ENCODE peak calls at places on chromosomes 11 and 22, in four cellular contexts. Q is heart left ventricle, K is HFF-Myc, T is bronchial epithelial cell. L is an unnamed sample.

GRCh38 chr11:7775689-7776088 is 21.1 kb downstream of the OR5P2 start:
- DNase-seq in Q (no peak), T (no peak), K (no peak), L (no peak)

GRCh38 chr22:30705710-30706651 is 11.3 kb downstream of the OSBP2 start:
- DNase-seq in Q (no peak), K (peak), T (peak), L (peak)

GRCh38 chr11:75655619-75656018 is 13.2 kb downstream of the MAP6 start:
- DNase-seq in Q (no peak), K (no peak), T (no peak), L (peak)

GRCh38 chr11:113114452-113115027 is 153.3 kb downstream of the NCAM1 start:
- DNase-seq in Q (peak), T (peak), K (no peak), L (peak)

GRCh38 chr11:44573333-44573732 is 7.9 kb downstream of the CD82 start:
- DNase-seq in K (no peak), Q (no peak), T (peak), L (no peak)

GRCh38 chr11:72758304-72758689 is 6.1 kb upstream of the ARAP1 start:
- DNase-seq in K (no peak), Q (no peak), T (no peak), L (no peak)

GRCh38 chr22:37430941-37431340 is 3.7 kb upstream of the ELFN2 start:
- DNase-seq in K (no peak), T (no peak), Q (no peak), L (no peak)

GRCh38 chr11:68855205-68855978 is 13.7 kb upstream of the CPT1A start:
- DNase-seq in T (no peak), Q (peak), K (no peak), L (no peak)

GRCh38 chr11:8354622-8355417 is 91.1 kb upstream of the LMO1 start:
- DNase-seq in K (no peak), Q (no peak), T (peak), L (no peak)

GRCh38 chr22:47164514-47165337 is 402.3 kb downstream of the TBC1D22A start:
- DNase-seq in T (no peak), K (no peak), Q (peak), L (no peak)

GRCh38 chr22:24763872-24764485 is 10.5 kb downstream of the PIWIL3 start:
- DNase-seq in Q (no peak), K (no peak), T (no peak), L (no peak)

GRCh38 chr11:30445056-30445455 is 122.2 kb downstream of the ARL14EP start:
- DNase-seq in K (no peak), T (no peak), Q (no peak), L (no peak)

GRCh38 chr22:49590381-49590780 is 237.3 kb downstream of the BRD1 start:
- DNase-seq in T (no peak), Q (no peak), K (no peak), L (no peak)

GRCh38 chr22:37363593-37363992 is 63.7 kb downstream of the ELFN2 start:
- DNase-seq in Q (no peak), K (no peak), T (peak), L (no peak)

GRCh38 chr11:124394408-124394807 is 4.4 kb downstream of the OR8B3 start:
- DNase-seq in Q (no peak), T (peak), K (no peak), L (no peak)

GRCh38 chr11:68963779-68964178 is 17.0 kb downstream of the MRGPRD start:
- DNase-seq in K (no peak), Q (no peak), T (no peak), L (no peak)

GRCh38 chr11:34449013-34449412 is 10.3 kb downstream of the CAT start:
- DNase-seq in T (no peak), K (no peak), Q (no peak), L (no peak)

GRCh38 chr11:36945384-36945783 is 347.3 kb upstream of the RAG2 start:
- DNase-seq in T (peak), Q (no peak), K (no peak), L (no peak)

GRCh38 chr11:102608699-102609098 is 16.4 kb downstream of the MMP20 start:
- DNase-seq in K (no peak), Q (no peak), T (no peak), L (no peak)

GRCh38 chr22:44442856-44443595 is 55.0 kb downstream of the RTL6 start:
- DNase-seq in Q (no peak), K (no peak), T (no peak), L (no peak)

GRCh38 chr11:8440649-8441048 is 153.4 kb downstream of the STK33 start:
- DNase-seq in K (no peak), T (no peak), Q (no peak), L (no peak)

GRCh38 chr11:76248210-76248609 is 41.9 kb upstream of the WNT11 start:
- DNase-seq in K (no peak), T (peak), Q (no peak), L (no peak)

GRCh38 chr11:111469200-111469599 is 43.0 kb downstream of the BTG4 start:
- DNase-seq in T (no peak), Q (no peak), K (no peak), L (peak)

GRCh38 chr11:17760102-17761029 is 25.8 kb downstream of the KCNC1 start:
- DNase-seq in Q (peak), T (peak), K (peak), L (no peak)

GRCh38 chr22:50436841-50437341 is 37.9 kb downstream of the SBF1 start:
- DNase-seq in Q (no peak), T (no peak), K (no peak), L (no peak)

GRCh38 chr11:33735426-33736147 is 636 bp downstream of the CD59 start:
- DNase-seq in Q (peak), T (no peak), K (no peak), L (no peak)

GRCh38 chr11:38460429-38460828 is 1862.4 kb upstream of the RAG2 start:
- DNase-seq in Q (no peak), T (peak), K (no peak), L (peak)

GRCh38 chr22:33894515-33894914 is 25.8 kb downstream of the LARGE1 start:
- DNase-seq in Q (no peak), T (peak), K (no peak), L (no peak)

GRCh38 chr11:126990716-126991480 is 9.7 kb downstream of the KIRREL3 start:
- DNase-seq in Q (no peak), K (no peak), T (no peak), L (no peak)

GRCh38 chr11:18706330-18707243 is 8.0 kb downstream of the TMEM86A start:
- DNase-seq in K (no peak), T (peak), Q (peak), L (no peak)

GRCh38 chr11:61771195-61771894 is 18.9 kb downstream of the MYRF start:
- DNase-seq in T (no peak), K (no peak), Q (no peak), L (no peak)

GRCh38 chr11:61771995-61772455 is 19.6 kb downstream of the MYRF start:
- DNase-seq in T (no peak), K (no peak), Q (no peak), L (no peak)

GRCh38 chr11:61769946-61770683 is 17.7 kb downstream of the MYRF start:
- DNase-seq in Q (no peak), K (no peak), T (no peak), L (no peak)

GRCh38 chr11:61768376-61769076 is 16.1 kb downstream of the MYRF start:
- DNase-seq in Q (no peak), K (no peak), T (no peak), L (no peak)

GRCh38 chr11:61769169-61769920 is 16.9 kb downstream of the MYRF start:
- DNase-seq in K (no peak), T (no peak), Q (no peak), L (no peak)
- TF ChIP-seq CTCF in K (peak), T (no peak), Q (no peak), L (peak)

DNA sequence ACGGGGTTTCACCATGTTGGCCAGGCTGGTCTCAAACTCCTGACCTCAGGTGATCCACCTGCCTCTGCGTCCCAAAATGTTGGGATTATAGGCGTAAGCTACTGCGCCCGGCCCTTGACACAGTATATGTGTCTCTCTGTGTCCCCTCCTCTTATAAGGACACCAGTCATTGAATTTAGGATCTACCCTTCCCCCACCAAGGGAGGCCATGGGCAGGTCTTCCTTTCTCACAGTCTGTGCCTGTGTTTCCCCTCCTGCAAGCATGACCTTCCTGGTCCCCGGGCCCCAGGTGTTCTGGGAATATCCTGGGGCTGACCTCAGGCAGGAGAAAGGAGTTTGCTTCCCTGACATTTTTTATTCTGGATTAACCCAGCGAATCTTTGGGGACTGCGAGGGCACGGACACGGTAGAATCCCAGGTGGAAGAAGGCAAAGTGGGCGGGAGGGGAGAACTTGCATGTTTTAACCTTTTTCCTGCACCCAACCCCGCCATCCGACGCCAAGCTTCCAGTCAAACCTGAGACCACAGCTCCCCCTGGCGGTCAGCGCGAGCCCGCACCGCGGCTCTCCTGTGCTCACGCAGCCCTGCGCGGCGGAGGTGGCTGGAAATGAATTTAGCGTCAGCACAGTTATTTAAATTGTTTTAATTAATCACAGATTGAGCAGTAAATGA is 42.1 kb upstream of the ISX start:
- DNase-seq in T (peak), K (peak), Q (peak), L (no peak)
- H3K4me3 ChIP-seq in T (no peak), K (no peak), Q (no peak), L (no peak)

GRCh38 chr11:62391642-62392425 is 27.0 kb upstream of the SCGB1A1 start:
- DNase-seq in T (no peak), K (no peak), Q (no peak), L (no peak)
- TF ChIP-seq CTCF in T (peak), K (peak), Q (no peak), L (peak)

GRCh38 chr11:61694971-61695706 is 14.9 kb downstream of the DAGLA start:
- DNase-seq in T (no peak), K (no peak), Q (peak), L (no peak)
- H3K4me3 ChIP-seq in T (no peak), K (no peak), Q (peak), L (no peak)

GRCh38 chr11:67099841-67100324 is 19.2 kb upstream of the KDM2A start:
- DNase-seq in K (no peak), T (no peak), Q (no peak), L (no peak)

GRCh38 chr11:67098799-67099198 is 20.3 kb upstream of the KDM2A start:
- DNase-seq in T (no peak), K (no peak), Q (peak), L (no peak)

GRCh38 chr11:67090717-67091116 is 28.3 kb upstream of the KDM2A start:
- DNase-seq in K (no peak), Q (no peak), T (no peak), L (no peak)

DNA sequence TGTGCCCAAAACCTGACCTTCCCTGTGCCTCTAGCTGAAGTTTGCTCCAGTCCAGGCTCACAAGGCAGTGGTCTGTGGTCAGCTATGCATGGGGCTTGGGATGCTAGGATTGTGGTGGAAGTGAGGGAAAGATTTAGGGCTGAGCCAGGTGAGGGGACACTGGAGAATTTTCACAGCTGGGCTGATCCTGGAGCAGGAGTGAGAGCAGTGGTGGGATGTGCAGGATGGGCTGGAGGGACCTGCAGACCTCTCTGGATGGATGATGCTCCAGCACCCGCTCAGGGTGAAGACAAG is 23.9 kb upstream of the KDM2A start:
- DNase-seq in K (no peak), T (no peak), Q (no peak), L (no peak)
- TF ChIP-seq CTCF in K (no peak), T (no peak), Q (no peak), L (no peak)

GRCh38 chr22:48577014-48577690 is 1250.5 kb downstream of the BRD1 start:
- DNase-seq in Q (no peak), T (no peak), K (no peak), L (no peak)
- H3K4me3 ChIP-seq in Q (no peak), T (no peak), K (no peak), L (no peak)

GRCh38 chr11:64592656-64593055 is 1.6 kb downstream of the SLC22A12 start:
- DNase-seq in Q (no peak), T (no peak), K (no peak), L (no peak)
- TF ChIP-seq CTCF in Q (no peak), T (no peak), K (no peak), L (no peak)